ENCODE peak calls at places on chromosomes 16 and 17, in six cellular contexts. A is stomach, Y is Peyer's patch, R is adrenal gland, U is IMR-90, P is H1. X is an unnamed sample.

GRCh38 chr17:32341141-32341856 is 674 bp downstream of the C17orf75 start:
- DNase-seq in Y (peak), U (no peak), A (no peak), R (no peak), P (no peak), X (peak)

GRCh38 chr17:27800522-27800921 is at the start of gene NOS2:
- DNase-seq in R (no peak), A (no peak), U (no peak), Y (peak), P (no peak), X (no peak)

GRCh38 chr16:75591001-75591852 is 25.0 kb downstream of the GABARAPL2 start:
- DNase-seq in R (no peak), Y (no peak), A (no peak), U (peak), P (no peak), X (peak)

GRCh38 chr16:4288148-4288921 is 15.5 kb upstream of the TFAP4 start:
- DNase-seq in P (peak), A (peak), U (peak), R (peak), Y (peak), X (peak)

GRCh38 chr17:17408236-17408794 is 68.5 kb upstream of the MED9 start:
- DNase-seq in R (no peak), A (no peak), U (peak), Y (no peak), P (no peak), X (no peak)

GRCh38 chr16:65409505-65409904 is 287.6 kb upstream of the CDH11 start:
- DNase-seq in A (no peak), U (peak), R (no peak), P (no peak), Y (no peak), X (no peak)

GRCh38 chr17:29583324-29584248 is 5.9 kb downstream of the GIT1 start:
- DNase-seq in P (no peak), U (no peak), Y (no peak), A (no peak), R (peak), X (no peak)

GRCh38 chr16:57698812-57699405 is 4.3 kb downstream of the DRC7 start:
- DNase-seq in R (no peak), A (peak), U (no peak), P (no peak), Y (peak), X (no peak)

GRCh38 chr17:29719469-29719868 is 96.8 kb upstream of the CORO6 start:
- DNase-seq in A (no peak), Y (no peak), U (no peak), R (no peak), P (no peak), X (no peak)

GRCh38 chr17:57561072-57561861 is 183.8 kb downstream of the CCDC182 start:
- DNase-seq in A (no peak), P (no peak), Y (no peak), U (no peak), R (no peak), X (no peak)

GRCh38 chr17:79631640-79632431 is 21.0 kb upstream of the RBFOX3 start:
- DNase-seq in R (peak), A (peak), Y (peak), P (peak), U (no peak), X (no peak)

GRCh38 chr16:4051591-4051990 is 64.7 kb downstream of the ADCY9 start:
- DNase-seq in P (no peak), U (no peak), A (no peak), R (no peak), Y (no peak), X (no peak)

GRCh38 chr16:51875834-51876725 is 670.9 kb downstream of the TOX3 start:
- DNase-seq in P (no peak), A (no peak), R (no peak), U (no peak), Y (no peak), X (no peak)

GRCh38 chr17:34081269-34081668 is 173.8 kb upstream of the CCL2 start:
- DNase-seq in P (peak), A (no peak), Y (no peak), R (no peak), U (peak), X (no peak)

GRCh38 chr17:78661092-78661770 is 84.0 kb upstream of the DNAH17 start:
- DNase-seq in R (no peak), A (no peak), U (no peak), Y (peak), P (no peak), X (no peak)

GRCh38 chr17:61400058-61400785 is 579 bp downstream of the TBX2 start:
- DNase-seq in P (peak), U (peak), Y (no peak), A (no peak), R (no peak), X (no peak)

GRCh38 chr16:67244387-67245188 is 2.7 kb downstream of the FHOD1 start:
- DNase-seq in U (peak), Y (peak), A (peak), R (peak), P (no peak), X (peak)

GRCh38 chr16:3008749-3009088 is 4.0 kb upstream of the CLDN9 start:
- DNase-seq in P (no peak), U (no peak), R (no peak), Y (no peak), A (no peak), X (peak)
- TF ChIP-seq POLR2A in P (no peak), U (no peak), R (no peak), Y (no peak), A (no peak), X (no peak)

DNA sequence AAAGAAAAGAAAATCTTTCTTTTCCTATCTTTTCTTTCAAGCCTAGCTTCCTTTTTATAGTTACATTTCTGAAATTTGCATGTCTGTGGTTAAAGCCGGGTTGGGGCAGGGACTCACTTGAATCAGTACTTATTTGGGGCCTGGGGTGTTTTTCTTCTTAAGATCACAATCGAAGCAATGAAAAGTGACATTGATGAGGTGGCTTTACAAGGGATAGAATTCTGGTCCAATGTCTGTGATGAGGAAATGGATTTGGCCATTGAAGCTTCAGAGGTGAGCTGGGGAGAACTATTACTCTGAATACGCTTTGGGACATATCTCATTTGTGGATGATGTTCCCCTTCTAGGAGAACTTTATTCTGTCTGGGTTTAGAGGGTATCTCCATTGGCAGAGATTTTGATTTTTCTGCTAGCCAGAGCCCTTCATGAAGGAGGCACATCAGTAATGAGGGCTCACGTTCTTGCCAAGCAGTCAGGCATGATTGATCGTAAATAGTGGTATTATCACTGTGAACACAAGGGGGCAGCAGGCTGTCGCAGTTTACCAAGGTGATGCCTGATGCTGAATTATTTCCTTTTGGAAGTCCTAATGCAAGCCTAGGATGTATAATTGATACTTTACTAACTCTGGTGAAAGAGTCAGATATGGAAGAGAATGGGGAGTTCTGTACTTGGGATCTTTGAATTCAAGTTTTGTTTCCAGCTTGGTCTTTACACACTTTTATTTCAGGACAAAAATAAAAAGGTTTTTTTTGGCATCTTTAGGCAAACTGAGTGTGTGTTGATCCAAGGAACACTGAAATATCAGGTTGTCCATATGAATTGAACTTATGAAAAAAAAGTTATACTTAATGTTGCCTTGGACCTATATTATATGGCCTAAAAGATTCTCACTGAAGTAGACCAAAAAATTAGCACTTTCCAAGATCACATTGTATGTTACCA is 14.6 kb downstream of the KPNB1 start:
- DNase-seq in Y (peak), U (peak), P (peak), A (peak), R (peak), X (peak)
- TF ChIP-seq POLR2A in Y (no peak), U (no peak), P (no peak), A (no peak), R (no peak), X (no peak)

DNA sequence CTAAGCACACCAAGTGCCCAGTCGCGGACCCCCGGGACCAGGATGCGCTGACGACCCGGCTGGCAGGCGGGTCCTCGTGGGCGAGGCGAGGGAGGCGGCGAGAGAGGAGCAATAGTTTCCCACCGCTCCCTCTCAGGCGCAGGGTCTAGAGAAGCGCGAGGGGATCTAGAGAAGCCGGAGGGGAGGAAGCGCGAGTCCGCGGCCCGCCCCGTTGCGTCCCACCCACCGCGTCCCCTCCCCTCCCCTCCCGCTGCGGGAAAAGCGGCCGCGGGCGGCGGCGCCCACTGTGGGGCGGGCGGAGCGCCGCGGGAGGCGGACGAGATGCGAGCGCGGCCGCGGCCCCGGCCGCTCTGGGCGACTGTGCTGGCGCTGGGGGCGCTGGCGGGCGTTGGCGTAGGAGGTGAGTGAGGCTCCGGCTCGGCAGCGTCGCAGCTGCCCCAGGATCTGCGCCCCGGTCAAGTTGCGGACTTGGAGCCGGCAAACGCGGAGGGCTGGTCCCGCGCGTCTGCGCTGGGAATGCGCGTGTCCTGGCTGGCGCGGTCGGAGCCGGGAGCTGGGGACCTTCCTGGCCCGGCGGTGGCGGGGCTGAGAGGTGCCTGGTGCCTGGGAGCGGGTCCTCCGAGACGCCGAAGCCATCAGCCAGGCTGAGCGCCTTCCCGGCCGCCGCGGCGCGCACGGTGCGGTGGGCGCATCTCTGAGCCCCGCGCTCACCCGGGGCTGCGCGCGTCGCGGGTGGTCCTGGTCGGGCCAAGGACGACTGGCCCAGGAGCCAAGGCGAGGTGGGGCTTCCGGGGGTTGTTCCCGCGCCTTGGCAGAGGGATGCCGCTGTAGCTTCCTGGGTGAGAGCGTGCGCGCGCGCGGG is at the start of gene ITGB3:
- DNase-seq in R (peak), A (peak), U (peak), P (peak), Y (peak), X (peak)
- TF ChIP-seq POLR2A in R (no peak), A (no peak), U (peak), P (no peak), Y (peak), X (no peak)

GRCh38 chr17:63445571-63446217 is 412 bp downstream of the CYB561 start:
- DNase-seq in U (no peak), P (peak), Y (peak), A (peak), R (peak), X (peak)

GRCh38 chr17:63445065-63445464 is 1.0 kb downstream of the CYB561 start:
- DNase-seq in Y (no peak), U (no peak), A (no peak), P (no peak), R (no peak), X (no peak)

GRCh38 chr17:63447688-63448005 is 1.5 kb upstream of the CYB561 start:
- DNase-seq in P (no peak), A (peak), R (no peak), Y (no peak), U (no peak), X (no peak)

GRCh38 chr17:63446981-63447687 is 1.0 kb upstream of the CYB561 start:
- DNase-seq in R (no peak), A (peak), U (no peak), Y (peak), P (peak), X (no peak)

DNA sequence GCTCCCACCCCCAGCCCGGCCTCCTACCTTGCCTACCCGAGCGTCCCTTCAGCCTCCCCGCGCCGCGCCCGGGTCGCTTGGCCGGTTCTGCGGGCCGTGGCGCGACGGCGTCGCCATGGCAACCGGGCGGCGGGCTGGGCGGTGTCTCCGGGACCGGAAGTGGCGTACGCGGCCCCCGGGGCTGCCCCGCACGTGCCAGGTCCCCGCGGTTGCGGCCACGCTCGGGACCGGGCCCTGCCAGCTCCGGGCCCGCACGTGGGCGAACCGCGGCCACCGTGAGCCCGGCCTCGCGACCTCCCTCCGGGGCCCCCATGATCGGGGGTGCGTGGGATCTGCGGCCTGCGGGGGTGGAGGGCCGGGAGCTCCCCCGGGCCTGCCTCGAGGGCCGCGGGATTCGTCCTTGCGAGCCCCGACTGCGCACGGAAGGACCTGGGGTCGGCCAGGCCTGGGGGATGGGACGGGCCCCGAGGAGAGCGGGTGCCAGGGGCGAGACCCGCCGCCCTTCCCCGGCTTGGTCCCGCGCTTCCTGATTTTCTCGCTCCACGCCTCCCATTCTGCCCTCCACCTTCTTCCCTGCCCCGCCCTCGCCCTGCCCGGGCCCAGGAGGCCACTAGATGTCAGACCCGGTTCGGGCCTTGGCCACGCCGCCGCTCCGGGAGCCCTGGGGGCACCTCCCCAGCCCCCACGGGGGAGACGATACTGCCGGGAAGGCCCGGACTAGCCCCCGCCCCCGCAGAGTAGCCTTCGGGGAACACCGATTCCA is at the start of gene CYB561:
- DNase-seq in R (peak), U (peak), P (no peak), A (peak), Y (peak), X (peak)
- TF ChIP-seq POLR2A in R (no peak), U (no peak), P (no peak), A (no peak), Y (peak), X (peak)

DNA sequence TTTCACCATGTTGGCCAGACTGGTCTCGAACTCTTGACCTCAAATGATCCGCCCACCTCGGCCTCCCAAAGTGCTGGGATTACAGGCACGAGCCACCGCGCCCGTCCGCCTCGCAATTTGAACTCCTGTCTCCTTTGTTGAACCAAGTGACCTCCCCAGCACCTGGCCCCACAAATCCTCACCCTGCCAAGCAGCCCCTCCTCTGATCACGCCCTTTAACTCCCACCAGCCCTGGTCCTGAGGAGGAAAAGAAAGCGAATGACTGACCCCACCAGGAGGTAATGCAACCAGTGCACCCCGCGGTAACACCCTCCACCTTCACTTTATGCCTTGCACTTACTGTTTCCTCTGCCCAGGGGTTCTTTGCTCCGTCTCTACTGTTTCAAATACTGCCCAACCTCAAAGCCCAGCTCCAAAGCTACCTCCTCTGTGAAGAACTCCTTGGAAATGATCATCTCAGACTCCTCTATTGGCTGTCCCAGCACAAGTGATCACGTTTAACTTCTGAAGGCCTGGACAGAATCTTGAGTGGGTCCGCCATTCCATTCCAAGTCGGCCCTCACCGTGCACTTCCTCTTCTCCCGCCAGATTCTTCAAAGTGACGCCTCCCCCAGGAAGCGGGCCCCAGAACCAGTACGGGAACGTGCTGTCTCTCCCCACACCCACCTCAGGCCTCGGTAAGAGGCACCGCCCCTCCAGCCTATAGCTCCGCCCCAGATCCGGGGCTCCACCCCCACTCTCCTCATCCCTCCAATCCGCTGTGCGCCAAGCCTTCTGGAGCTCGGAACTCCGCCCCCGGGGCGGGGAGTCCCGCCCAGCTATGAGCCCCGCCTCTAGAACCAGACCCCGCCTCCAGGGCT is 4.4 kb downstream of the CD19 start:
- DNase-seq in U (peak), Y (peak), P (peak), R (peak), A (peak), X (peak)
- TF ChIP-seq POLR2A in U (no peak), Y (no peak), P (no peak), R (no peak), A (no peak), X (no peak)